ENCODE peak calls at places on chromosomes 6 and 20, in six cellular contexts. H, Q, L, W, K and M are unnamed samples.
A peak's percentile ranks its signal among the peaks of the same experiment; 100 is the strongest.

GRCh38 chr20:5806457-5807263 is 56.5 kb downstream of the SHLD1 start:
- DNase-seq in H (no peak), Q (no peak), L (no peak), W (no peak), K (no peak), M (no peak)

GRCh38 chr6:107936162-107936909 is 21.7 kb downstream of the SEC63 start:
- DNase-seq in H (no peak), Q (no peak), L (peak; percentile 15), W (peak; percentile 13), K (no peak), M (no peak)

GRCh38 chr20:14824996-14825395 is 487.6 kb upstream of the FLRT3 start:
- DNase-seq in H (no peak), Q (no peak), L (no peak), W (no peak), K (no peak), M (no peak)

GRCh38 chr20:36145877-36146707 is 8.4 kb upstream of the EPB41L1 start:
- DNase-seq in H (no peak), Q (no peak), L (peak; percentile 34), W (no peak), K (peak; percentile 72), M (no peak)

GRCh38 chr20:56352656-56353055 is 6.1 kb upstream of the FAM210B start:
- DNase-seq in H (no peak), Q (no peak), L (no peak), W (peak; percentile 78), K (no peak), M (no peak)

GRCh38 chr6:165774903-165775608 is 112.0 kb upstream of the PDE10A start:
- DNase-seq in H (no peak), Q (no peak), L (peak; percentile 31), W (no peak), K (peak; percentile 40), M (peak; percentile 75)

GRCh38 chr6:143397229-143398222 is 53.0 kb downstream of the ADAT2 start:
- DNase-seq in H (peak; percentile 2), Q (peak; percentile 72), L (peak; percentile 98), W (peak; percentile 80), K (no peak), M (peak; percentile 100)

GRCh38 chr6:42239736-42240375 is 22.2 kb upstream of the MRPS10 start:
- DNase-seq in H (no peak), Q (no peak), L (peak; percentile 69), W (peak; percentile 83), K (no peak), M (peak; percentile 91)

GRCh38 chr6:41332842-41333736 is 2.3 kb upstream of the NCR2 start:
- DNase-seq in H (no peak), Q (no peak), L (no peak), W (no peak), K (no peak), M (no peak)

GRCh38 chr20:45874576-45874975 is 6.5 kb upstream of the ZSWIM1 start:
- DNase-seq in H (no peak), Q (no peak), L (no peak), W (no peak), K (no peak), M (no peak)

GRCh38 chr6:30167101-30167500 is 3.8 kb downstream of the TRIM15 start:
- DNase-seq in H (no peak), Q (no peak), L (no peak), W (no peak), K (no peak), M (no peak)

GRCh38 chr6:15344831-15345230 is 99.0 kb downstream of the JARID2 start:
- DNase-seq in H (no peak), Q (no peak), L (no peak), W (no peak), K (no peak), M (no peak)

GRCh38 chr6:15348528-15348927 is 102.7 kb downstream of the JARID2 start:
- DNase-seq in H (no peak), Q (no peak), L (no peak), W (no peak), K (no peak), M (no peak)

GRCh38 chr6:15344186-15344506 is 98.3 kb downstream of the JARID2 start:
- DNase-seq in H (no peak), Q (no peak), L (no peak), W (no peak), K (no peak), M (no peak)

GRCh38 chr6:15343490-15344185 is 97.8 kb downstream of the JARID2 start:
- DNase-seq in H (no peak), Q (no peak), L (no peak), W (no peak), K (no peak), M (no peak)

GRCh38 chr6:15346315-15346714 is 100.4 kb downstream of the JARID2 start:
- DNase-seq in H (no peak), Q (no peak), L (no peak), W (no peak), K (no peak), M (no peak)
- H3K4me3 ChIP-seq in H (no peak overlapping the region), Q (no peak overlapping the region), L (no peak overlapping the region), W (no peak overlapping the region), K (no peak overlapping the region), M (no peak overlapping the region)

DNA sequence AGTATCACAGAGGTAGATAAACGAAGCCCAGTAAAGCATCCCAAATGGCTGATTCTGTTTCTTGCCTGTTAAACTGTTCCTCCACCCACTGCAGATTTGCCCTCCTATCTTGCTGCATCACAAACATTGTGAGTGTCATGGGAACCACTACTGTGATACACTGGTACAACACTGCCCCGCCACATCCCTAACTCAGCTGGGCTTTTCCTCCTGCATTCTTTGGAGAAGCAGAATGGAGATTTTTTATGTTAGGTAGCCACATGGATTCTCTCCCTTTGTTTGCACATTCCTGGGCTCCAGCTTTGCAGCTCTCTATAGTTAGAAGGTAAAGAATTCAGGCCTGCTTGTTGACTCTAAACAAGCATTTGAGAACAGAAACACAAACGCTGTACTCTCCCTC is 234.1 kb downstream of the TMEM242 start:
- DNase-seq in H (no peak), Q (no peak), L (peak; percentile 52), W (peak; percentile 68), K (no peak), M (no peak)
- H3K4me3 ChIP-seq in H (no peak overlapping the region), Q (no peak overlapping the region), L (no peak overlapping the region), W (no peak overlapping the region), K (no peak overlapping the region), M (no peak overlapping the region)

GRCh38 chr6:56843476-56844349 is 111.2 kb upstream of the BEND6 start:
- DNase-seq in H (no peak), Q (peak; percentile 55), L (peak; percentile 77), W (peak; percentile 93), K (peak; percentile 79), M (peak; percentile 70)
- H3K4me3 ChIP-seq in H (peak overlapping the region; percentile 80), Q (peak overlapping the region; percentile 51), L (peak overlapping the region; percentile 91), W (peak overlapping the region; percentile 95), K (peak overlapping the region; percentile 78), M (peak overlapping the region; percentile 46)

GRCh38 chr6:24127316-24127715 is 1.3 kb downstream of the NRSN1 start:
- DNase-seq in H (no peak), Q (no peak), L (no peak), W (no peak), K (no peak), M (no peak)
- H3K4me3 ChIP-seq in H (no peak overlapping the region), Q (no peak overlapping the region), L (no peak overlapping the region), W (no peak overlapping the region), K (no peak overlapping the region), M (no peak overlapping the region)

GRCh38 chr20:63093966-63094766 is 87.4 kb upstream of the BHLHE23 start:
- DNase-seq in H (no peak), Q (peak; percentile 11), L (no peak), W (no peak), K (peak; percentile 8), M (no peak)
- H3K4me3 ChIP-seq in H (no peak overlapping the region), Q (no peak overlapping the region), L (no peak overlapping the region), W (no peak overlapping the region), K (no peak overlapping the region), M (no peak overlapping the region)